ENCODE peak calls at places on chromosomes 1 and 21, in seven cellular contexts. Q, V, E, P, M, H and Z are unnamed samples.

GRCh38 chr1:2534775-2535387 is 4.8 kb upstream of the HES5 start:
- DNase-seq in E (no peak), V (no peak), H (peak), P (peak), M (no peak), Q (no peak), Z (no peak)

GRCh38 chr1:233183226-233184020 is 112.1 kb downstream of the PCNX2 start:
- DNase-seq in E (no peak), V (no peak), M (no peak), H (peak), Q (no peak), P (no peak), Z (no peak)

GRCh38 chr21:44381874-44382273 is 28.5 kb downstream of the TRPM2 start:
- DNase-seq in V (no peak), Q (no peak), M (no peak), P (no peak), H (no peak), E (no peak), Z (no peak)

GRCh38 chr1:205827623-205828022 is 14.6 kb upstream of the SLC41A1 start:
- DNase-seq in M (no peak), V (peak), H (no peak), E (no peak), P (no peak), Q (no peak), Z (no peak)

GRCh38 chr21:43995521-43996105 is 16.5 kb upstream of the TRAPPC10 start:
- DNase-seq in Q (no peak), V (no peak), P (no peak), H (no peak), M (no peak), E (no peak), Z (no peak)

GRCh38 chr1:222546548-222547259 is 1.2 kb downstream of the HHIPL2 start:
- DNase-seq in M (no peak), V (no peak), Q (no peak), H (peak), P (peak), E (no peak), Z (no peak)

GRCh38 chr1:81583878-81584277 is 216.9 kb upstream of the ADGRL2 start:
- DNase-seq in H (no peak), M (no peak), P (peak), Q (no peak), E (no peak), V (no peak), Z (no peak)

GRCh38 chr1:179077396-179077795 is 4.5 kb upstream of the TOR3A start:
- DNase-seq in P (no peak), M (no peak), H (no peak), Q (no peak), E (no peak), V (no peak), Z (no peak)

GRCh38 chr1:213793482-213794067 is 194.2 kb upstream of the PROX1 start:
- DNase-seq in E (no peak), M (no peak), H (no peak), Q (no peak), V (no peak), P (peak), Z (no peak)

GRCh38 chr1:16180291-16180824 is 24.5 kb upstream of the EPHA2 start:
- DNase-seq in Q (no peak), M (no peak), E (no peak), V (no peak), P (no peak), H (peak), Z (no peak)

GRCh38 chr21:15872236-15872635 is 142.5 kb downstream of the USP25 start:
- DNase-seq in H (no peak), Q (no peak), M (no peak), V (no peak), E (no peak), P (no peak), Z (no peak)